ENCODE peak calls at places on chromosomes 7 and 10, in four cellular contexts. A, X, U and W are unnamed samples.

GRCh38 chr7:78260826-78261225 is 462.3 kb downstream of the PHTF2 start:
- DNase-seq in X (no peak), U (no peak), A (no peak), W (no peak)

GRCh38 chr7:33982425-33982786 is 77.1 kb downstream of the BMPER start:
- DNase-seq in X (no peak), A (no peak), U (no peak), W (no peak)

GRCh38 chr7:56074371-56074791 is 10.3 kb downstream of the SUMF2 start:
- DNase-seq in X (peak), A (peak), U (peak), W (peak)

GRCh38 chr7:33678675-33679335 is 226.5 kb upstream of the BMPER start:
- DNase-seq in X (no peak), U (no peak), A (no peak), W (no peak)

GRCh38 chr10:35409094-35409582 is 72.8 kb downstream of the CCNY start:
- DNase-seq in X (no peak), A (peak), U (no peak), W (peak)

GRCh38 chr10:35640474-35640873 is 1.6 kb downstream of the FZD8 start:
- DNase-seq in U (no peak), X (peak), A (peak), W (peak)

GRCh38 chr7:139709460-139709859 is 68.3 kb downstream of the HIPK2 start:
- DNase-seq in U (no peak), A (no peak), X (no peak), W (no peak)

GRCh38 chr7:24884401-24884800 is 95.6 kb downstream of the OSBPL3 start:
- DNase-seq in X (no peak), U (no peak), A (no peak), W (no peak)

GRCh38 chr7:12458520-12459131 is 55.0 kb upstream of the VWDE start:
- DNase-seq in X (no peak), U (no peak), A (no peak), W (peak)

GRCh38 chr10:132071667-132072066 is 5.9 kb downstream of the JAKMIP3 start:
- DNase-seq in U (no peak), X (no peak), A (no peak), W (no peak)

GRCh38 chr7:150735596-150736358 is 1.4 kb upstream of the GIMAP5 start:
- DNase-seq in X (no peak), A (no peak), U (no peak), W (no peak)

GRCh38 chr7:40151504-40151903 is 16.7 kb downstream of the SUGCT start:
- DNase-seq in X (no peak), A (no peak), U (no peak), W (no peak)

GRCh38 chr10:46234431-46235060 is 52.3 kb upstream of the ANTXRL start:
- DNase-seq in X (no peak), U (no peak), A (no peak), W (no peak)

GRCh38 chr10:90740265-90740664 is 117.6 kb downstream of the HTR7 start:
- DNase-seq in A (no peak), X (no peak), U (no peak), W (no peak)

GRCh38 chr7:26376208-26376917 is 84.7 kb downstream of the SNX10 start:
- DNase-seq in U (peak), A (peak), X (no peak), W (peak)

GRCh38 chr7:12130664-12131063 is 80.4 kb upstream of the TMEM106B start:
- DNase-seq in A (no peak), X (no peak), U (no peak), W (no peak)

GRCh38 chr7:3134715-3135114 is 91.0 kb upstream of the CARD11 start:
- DNase-seq in X (no peak), A (no peak), U (no peak), W (no peak)

GRCh38 chr10:113897693-113898618 is 43.5 kb downstream of the NHLRC2 start:
- DNase-seq in X (no peak), U (no peak), A (no peak), W (no peak)

GRCh38 chr7:151954866-151955820 is 1.1 kb upstream of the GALNTL5 start:
- DNase-seq in X (peak), A (peak), U (no peak), W (peak)

GRCh38 chr10:86747796-86748581 is 8.4 kb upstream of the BMPR1A start:
- DNase-seq in A (no peak), X (no peak), U (no peak), W (no peak)

GRCh38 chr10:52276982-52277381 is 37.1 kb upstream of the DKK1 start:
- DNase-seq in X (no peak), A (no peak), U (no peak), W (no peak)

GRCh38 chr10:7478727-7479457 is 68.1 kb upstream of the SFMBT2 start:
- DNase-seq in U (no peak), X (no peak), A (no peak), W (no peak)

GRCh38 chr10:99008106-99008505 is 227.5 kb downstream of the HPSE2 start:
- DNase-seq in A (no peak), U (no peak), X (no peak), W (no peak)

GRCh38 chr7:138584283-138584682 is 116.9 kb downstream of the SVOPL start:
- DNase-seq in U (no peak), X (no peak), A (no peak), W (no peak)

GRCh38 chr7:115476666-115477065 is 553.9 kb downstream of the TFEC start:
- DNase-seq in A (no peak), U (no peak), X (no peak), W (no peak)

GRCh38 chr7:128092221-128092620 is 61.0 kb upstream of the LRRC4 start:
- DNase-seq in X (no peak), A (no peak), U (no peak), W (no peak)

GRCh38 chr10:130362308-130362761 is 226.1 kb downstream of the GLRX3 start:
- DNase-seq in X (no peak), U (no peak), A (no peak), W (no peak)

GRCh38 chr10:3853547-3853989 is 68.6 kb upstream of the KLF6 start:
- DNase-seq in X (no peak), U (no peak), A (no peak), W (no peak)

GRCh38 chr10:77637474-77637985 is at the start of gene KCNMA1:
- DNase-seq in X (no peak), U (no peak), A (peak), W (peak)

GRCh38 chr7:32154797-32155196 is 84.6 kb upstream of the PDE1C start:
- DNase-seq in U (no peak), A (peak), X (no peak), W (no peak)